ENCODE peak calls at places on chromosomes 11 and 22, in nine cellular contexts. Q is SW 1271; B is activated CD4-positive, CD25-positive, alpha-beta regulatory T cell; I is stimulated activated CD4-positive, alpha-beta T cell treated with anti-CD3 and anti-CD28 coated beads, Interleukin-2, amount 100 ng/mL, for 24 hours; R is HEK293T; O is lower leg skin; K is ELR; L is activated effector memory CD4-positive, alpha-beta T cell treated with anti-CD3 and anti-CD28 coated beads, Interleukin-2, amount 50 U/mL, for 16 hours; D is fibroblast of mammary gland. W is an unnamed sample.

GRCh38 chr22:43945632-43946390 is 9.4 kb upstream of the SAMM50 start:
- DNase-seq in Q (peak; percentile 37), B (peak; percentile 43), I (peak; percentile 80), R (peak; percentile 83), O (no peak), K (peak; percentile 73), L (peak; percentile 87), D (peak; percentile 61), W (peak; percentile 73)

GRCh38 chr11:75561426-75562047 is 516 bp upstream of the SERPINH1 start:
- DNase-seq in Q (no peak), B (no peak), I (no peak), R (no peak), O (no peak), K (no peak), L (no peak), D (no peak), W (no peak)

GRCh38 chr11:130762342-130763037 is 153.8 kb downstream of the SNX19 start:
- DNase-seq in Q (no peak), B (no peak), I (no peak), R (no peak), O (no peak), K (no peak), L (no peak), D (no peak), W (no peak)

GRCh38 chr11:70073188-70073817 is 4.8 kb upstream of the ANO1 start:
- DNase-seq in Q (no peak), B (no peak), I (no peak), R (no peak), O (peak; percentile 56), K (no peak), L (peak; percentile 44), D (no peak), W (no peak)

GRCh38 chr22:34878996-34879395 is 187.0 kb upstream of the ISX start:
- DNase-seq in Q (no peak), B (no peak), I (no peak), R (no peak), O (no peak), K (no peak), L (no peak), D (no peak), W (no peak)

GRCh38 chr11:10307022-10307410 is 2.1 kb downstream of the ADM start:
- DNase-seq in Q (peak; percentile 59), B (no peak), I (no peak), R (no peak), O (no peak), K (peak; percentile 92), L (no peak), D (peak; percentile 75), W (no peak)

GRCh38 chr11:102620858-102621561 is 4.1 kb downstream of the MMP20 start:
- DNase-seq in Q (no peak), B (no peak), I (no peak), R (no peak), O (no peak), K (peak; percentile 72), L (no peak), D (peak; percentile 80), W (no peak)

GRCh38 chr11:31973175-31973574 is 117.7 kb upstream of the RCN1 start:
- DNase-seq in Q (no peak), B (no peak), I (no peak), R (no peak), O (no peak), K (no peak), L (no peak), D (no peak), W (no peak)

GRCh38 chr11:29173660-29174062 is 843.2 kb downstream of the KCNA4 start:
- DNase-seq in Q (peak; percentile 78), B (no peak), I (no peak), R (no peak), O (no peak), K (peak; percentile 92), L (no peak), D (peak; percentile 10), W (no peak)

GRCh38 chr11:99422581-99423434 is 402.1 kb downstream of the CNTN5 start:
- DNase-seq in Q (no peak), B (no peak), I (no peak), R (no peak), O (no peak), K (peak; percentile 55), L (no peak), D (no peak), W (no peak)

GRCh38 chr11:13448876-13449275 is 14.1 kb downstream of the BTBD10 start:
- DNase-seq in Q (no peak), B (no peak), I (no peak), R (no peak), O (no peak), K (no peak), L (no peak), D (peak; percentile 48), W (no peak)

GRCh38 chr11:69803022-69803421 is 16.2 kb downstream of the FGF3 start:
- DNase-seq in Q (no peak), B (no peak), I (no peak), R (no peak), O (no peak), K (no peak), L (no peak), D (no peak), W (no peak)

GRCh38 chr11:64076764-64077163 is 41.0 kb downstream of the FLRT1 start:
- DNase-seq in Q (no peak), B (no peak), I (no peak), R (no peak), O (no peak), K (no peak), L (no peak), D (no peak), W (no peak)

GRCh38 chr22:19568337-19569311 is 44.4 kb upstream of the CLDN5 start:
- DNase-seq in Q (no peak), B (no peak), I (no peak), R (no peak), O (no peak), K (peak; percentile 93), L (no peak), D (peak; percentile 95), W (no peak)

GRCh38 chr11:46210133-46210636 is 67.3 kb upstream of the CREB3L1 start:
- DNase-seq in Q (no peak), B (no peak), I (no peak), R (no peak), O (no peak), K (peak; percentile 67), L (no peak), D (peak; percentile 87), W (no peak)

W was measured in stimulated activated naive CD8-positive, alpha-beta T cell treated with anti-CD3 and anti-CD28 coated beads, Interleukin-15, amount 100 ng/mL, for 72 hours.